ENCODE peak calls at places on chromosomes 5 and 9, in five cellular contexts. B is AG09319, W is IMR-90, K is C1 segment of cervical spinal cord, Q is HFF-Myc. P is an unnamed sample.

GRCh38 chr5:140322751-140323731 is 20.1 kb upstream of the PFDN1 start:
- DNase-seq in Q (peak; percentile 39), B (no peak), W (peak; percentile 98), K (peak; percentile 65), P (peak; percentile 56)

GRCh38 chr5:160023883-160024635 is 15.1 kb downstream of the TTC1 start:
- DNase-seq in W (no peak), B (no peak), K (no peak), Q (no peak), P (no peak)

GRCh38 chr9:90539266-90539665 is 103.4 kb downstream of the DIRAS2 start:
- DNase-seq in Q (no peak), B (no peak), W (no peak), K (no peak), P (no peak)

GRCh38 chr5:31702709-31703108 is 63.8 kb downstream of the PDZD2 start:
- DNase-seq in W (no peak), B (no peak), Q (peak; percentile 7), K (no peak), P (no peak)

GRCh38 chr9:105132006-105132405 is 112.4 kb upstream of the SLC44A1 start:
- DNase-seq in W (no peak), K (no peak), B (no peak), Q (no peak), P (no peak)

GRCh38 chr5:8615142-8615858 is 746.4 kb downstream of the MTRR start:
- DNase-seq in Q (no peak), K (no peak), B (no peak), W (peak; percentile 4), P (no peak)

GRCh38 chr5:149117970-149118369 is 23.3 kb upstream of the ABLIM3 start:
- DNase-seq in K (no peak), Q (no peak), B (no peak), W (no peak), P (no peak)

GRCh38 chr5:78221964-78222451 is 72.5 kb downstream of the AP3B1 start:
- DNase-seq in W (peak; percentile 4), K (no peak), Q (no peak), B (peak; percentile 16), P (no peak)

GRCh38 chr5:171979606-171980005 is 26.8 kb downstream of the FBXW11 start:
- DNase-seq in K (no peak), B (no peak), W (no peak), Q (no peak), P (no peak)

GRCh38 chr5:89417515-89417914 is 534.5 kb upstream of the MEF2C start:
- DNase-seq in W (no peak), B (no peak), K (no peak), Q (no peak), P (no peak)

GRCh38 chr5:176778921-176779465 is 31.4 kb upstream of the UNC5A start:
- DNase-seq in B (no peak), Q (no peak), K (no peak), W (no peak), P (no peak)

GRCh38 chr5:149857499-149857898 is 87.1 kb downstream of the PDE6A start:
- DNase-seq in K (no peak), B (no peak), Q (no peak), W (no peak), P (peak; percentile 29)

GRCh38 chr5:140165101-140165920 is 9.7 kb upstream of the CYSTM1 start:
- DNase-seq in B (no peak), W (no peak), K (no peak), Q (no peak), P (no peak)

GRCh38 chr5:528625-529511 is 4.6 kb upstream of the SLC9A3 start:
- DNase-seq in K (no peak), Q (no peak), B (no peak), W (no peak), P (no peak)

GRCh38 chr9:33817327-33818166 is 587 bp downstream of the UBE2R2 start:
- DNase-seq in Q (peak; percentile 25), W (peak; percentile 70), B (no peak), K (peak; percentile 51), P (peak; percentile 63)

GRCh38 chr5:126680215-126680817 is 79.6 kb downstream of the PHAX start:
- DNase-seq in B (peak; percentile 61), K (no peak), Q (peak; percentile 65), W (peak; percentile 19), P (no peak)

GRCh38 chr9:131270171-131271015 is 5.9 kb downstream of the FAM78A start:
- DNase-seq in Q (no peak), K (peak; percentile 56), B (no peak), W (no peak), P (no peak)

GRCh38 chr5:169812786-169813185 is 167.5 kb downstream of the INSYN2B start:
- DNase-seq in K (no peak), B (no peak), Q (no peak), W (no peak), P (no peak)

GRCh38 chr9:90037136-90037797 is 432.5 kb downstream of the GADD45G start:
- DNase-seq in W (no peak), B (no peak), K (no peak), Q (no peak), P (no peak)

GRCh38 chr5:79237735-79238560 is 2.0 kb downstream of the JMY start:
- DNase-seq in W (no peak), Q (no peak), B (no peak), K (no peak), P (no peak)

GRCh38 chr5:39411051-39411450 is 13.7 kb downstream of the DAB2 start:
- DNase-seq in K (no peak), W (peak; percentile 84), Q (no peak), B (no peak), P (no peak)

GRCh38 chr9:34428325-34428958 is 29.9 kb downstream of the FAM219A start:
- DNase-seq in Q (no peak), W (peak; percentile 60), B (no peak), K (no peak), P (no peak)

GRCh38 chr5:150750469-150750868 is 8.3 kb downstream of the DCTN4 start:
- DNase-seq in W (peak; percentile 17), Q (no peak), K (no peak), B (no peak), P (no peak)

GRCh38 chr9:121912812-121913627 is 180.1 kb downstream of the TTLL11 start:
- DNase-seq in K (no peak), B (no peak), W (peak; percentile 44), Q (no peak), P (no peak)

GRCh38 chr5:157994906-157995519 is 136.1 kb upstream of the CLINT1 start:
- DNase-seq in Q (no peak), K (peak; percentile 9), B (peak; percentile 27), W (peak; percentile 54), P (peak; percentile 39)

GRCh38 chr5:56251918-56252553 is 18.9 kb upstream of the ANKRD55 start:
- DNase-seq in K (no peak), B (no peak), W (no peak), Q (no peak), P (no peak)

GRCh38 chr9:135343733-135344522 is 135.7 kb upstream of the PPP1R26 start:
- DNase-seq in B (no peak), K (no peak), W (peak; percentile 5), Q (no peak), P (no peak)

GRCh38 chr5:157571357-157571827 is 4.2 kb downstream of the ADAM19 start:
- DNase-seq in B (no peak), W (peak; percentile 77), K (peak; percentile 27), Q (no peak), P (peak; percentile 38)

GRCh38 chr5:14268738-14269137 is 125.6 kb downstream of the TRIO start:
- DNase-seq in Q (no peak), K (no peak), B (no peak), W (peak; percentile 50), P (no peak)

GRCh38 chr5:96331210-96331609 is 101.8 kb downstream of the PCSK1 start:
- DNase-seq in W (no peak), B (no peak), Q (no peak), K (no peak), P (no peak)

GRCh38 chr9:15453956-15454355 is 31.3 kb downstream of the SNAPC3 start:
- DNase-seq in Q (no peak), K (no peak), W (no peak), B (no peak), P (no peak)

GRCh38 chr5:14415516-14416074 is 166.0 kb upstream of the OTULINL start:
- DNase-seq in Q (no peak), B (no peak), W (no peak), K (no peak), P (no peak)

P was measured in substantia nigra.